ENCODE peak calls at places on chromosomes 13 and 19, in seven cellular contexts. N, F, V, K, Z, X and G are unnamed samples. For H3K4me1 and H3K9me3, the result is how much of the 10 kb centered on the place peaks cover.

GRCh38 chr13:95153647-95154405 is 147.4 kb downstream of the ABCC4 start:
- DNase-seq in N (no peak), V (no peak), Z (no peak), X (no peak), K (no peak), F (no peak), G (no peak)

GRCh38 chr13:39699274-39699673 is 43.8 kb downstream of the COG6 start:
- DNase-seq in N (no peak), F (no peak), X (no peak), K (no peak), V (no peak), Z (no peak), G (no peak)

GRCh38 chr13:106836186-106836802 is 268.4 kb upstream of the ARGLU1 start:
- DNase-seq in Z (no peak), K (no peak), F (no peak), V (no peak), X (no peak), N (no peak), G (no peak)

GRCh38 chr19:39768334-39768733 is 10.3 kb upstream of the LEUTX start:
- DNase-seq in V (no peak), N (no peak), X (no peak), F (no peak), Z (no peak), K (no peak), G (no peak)

GRCh38 chr13:25281193-25281936 is 5.9 kb downstream of the MTMR6 start:
- DNase-seq in F (no peak), K (no peak), X (no peak), V (no peak), N (no peak), Z (no peak), G (no peak)

GRCh38 chr19:18317998-18318800 is 4.7 kb downstream of the LSM4 start:
- DNase-seq in V (peak), F (peak), X (no peak), K (no peak), Z (no peak), N (peak), G (peak)

GRCh38 chr19:29844891-29845575 is 33.2 kb downstream of the CCNE1 start:
- DNase-seq in F (peak), V (peak), K (peak), Z (peak), N (peak), X (peak), G (peak)

GRCh38 chr13:76697277-76697676 is 188.9 kb downstream of the KCTD12 start:
- DNase-seq in V (no peak), Z (no peak), K (no peak), F (no peak), N (no peak), X (no peak), G (no peak)

GRCh38 chr19:19399733-19400438 is 5.6 kb upstream of the GATAD2A start:
- DNase-seq in K (no peak), Z (no peak), X (no peak), V (no peak), F (no peak), N (no peak), G (no peak)

GRCh38 chr19:27774337-27774736 is 1438.6 kb downstream of the UQCRFS1 start:
- DNase-seq in X (no peak), N (no peak), K (no peak), V (peak), Z (no peak), F (no peak), G (no peak)

DNA sequence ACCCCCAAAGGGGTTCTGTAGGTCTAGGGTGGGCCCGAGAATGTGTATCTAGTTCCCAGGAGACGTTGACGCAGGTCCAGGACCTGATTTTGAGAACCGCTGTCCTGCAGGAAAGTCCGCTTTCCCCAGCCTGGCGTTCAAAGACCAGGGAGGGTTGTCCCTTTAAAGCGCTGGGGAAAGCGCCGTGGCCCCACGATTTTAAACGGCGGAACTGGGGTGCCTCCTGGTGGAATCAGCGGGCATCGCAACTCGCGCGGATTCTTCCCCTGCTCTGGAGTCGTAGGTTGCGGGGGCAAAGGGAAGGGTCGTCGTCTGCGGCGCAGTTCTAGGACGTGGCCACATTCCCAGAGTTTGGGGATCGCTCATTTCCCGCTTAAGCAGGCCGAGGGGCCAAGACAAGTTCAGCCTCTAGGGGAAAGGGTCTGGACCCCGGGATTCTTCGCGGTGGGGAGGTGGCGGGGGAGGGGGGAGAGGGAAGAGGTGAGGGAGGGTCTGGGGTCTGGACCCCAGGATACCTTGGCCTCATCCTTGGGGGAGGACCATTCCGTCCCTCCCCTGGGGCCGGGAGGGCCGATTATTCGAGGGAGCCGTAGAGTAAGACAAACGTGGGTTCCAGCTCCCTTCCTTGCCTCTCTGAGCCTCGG is 7.7 kb downstream of the PNMA8B start:
- DNase-seq in Z (peak), V (peak), N (peak), F (peak), X (peak), K (peak), G (peak)
- H3K4me1 ChIP-seq in Z (under half), V (under half), N (under half), F (under half), X (under half), K (under half), G (under half)

DNA sequence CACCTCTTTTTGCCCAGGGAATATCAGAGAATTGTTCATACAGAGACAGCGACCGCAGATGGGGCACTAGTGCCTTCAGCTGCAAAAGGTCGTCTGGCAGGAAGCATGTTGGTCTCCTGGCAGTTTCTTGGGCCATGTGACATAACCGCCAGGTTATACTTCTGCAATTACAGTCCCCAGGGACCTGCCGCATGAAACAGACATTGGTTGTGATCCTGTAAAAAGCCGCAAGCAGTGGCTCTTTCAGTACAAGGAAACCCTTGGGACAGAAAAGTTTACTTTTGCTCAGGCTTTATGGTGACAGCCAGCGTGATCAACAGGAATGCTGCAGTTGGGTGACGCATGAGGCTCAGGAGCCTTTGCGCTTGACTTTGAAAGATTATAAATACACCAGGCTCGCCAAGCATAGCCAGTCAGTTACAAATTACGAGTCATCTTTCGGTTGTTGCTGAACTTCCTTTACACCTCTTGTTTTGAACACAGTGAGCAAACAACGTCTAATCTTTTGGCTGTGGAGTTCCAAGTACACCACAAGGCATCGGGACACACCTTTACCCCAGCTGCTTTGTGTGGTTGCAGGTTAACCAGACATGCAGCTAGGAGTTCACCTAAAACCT is 50.5 kb upstream of the UBE2L5 start:
- DNase-seq in F (peak), V (peak), Z (no peak), N (peak), K (no peak), X (no peak), G (peak)
- TF ChIP-seq EP300 in F (peak), V (no peak), Z (no peak), N (no peak), K (no peak), X (no peak), G (no peak)

DNA sequence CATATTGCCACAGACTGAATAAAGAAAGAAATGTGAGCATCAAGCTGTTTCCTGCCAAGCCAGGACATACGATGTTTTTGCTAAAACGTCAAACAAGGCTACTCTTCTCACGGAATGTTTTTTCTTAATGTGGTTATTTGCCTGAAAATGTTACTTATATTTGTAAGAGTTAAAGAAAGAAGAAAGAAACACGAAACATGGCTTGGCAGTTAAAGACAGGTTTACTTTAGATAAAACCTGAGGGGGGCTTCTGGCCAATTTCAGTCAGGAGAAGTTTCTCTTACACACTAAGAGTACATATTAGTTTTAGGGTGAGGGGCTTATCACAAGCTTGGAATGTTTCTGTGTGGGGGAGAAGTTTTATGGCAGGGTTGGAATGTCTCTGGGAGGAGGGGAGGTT is 4.4 kb upstream of the OR10H4 start:
- DNase-seq in X (no peak), F (no peak), K (no peak), V (no peak), Z (no peak), N (no peak), G (no peak)
- H3K9me3 ChIP-seq in X (under half), F (under half), K (under half), V (under half), Z (under half), N (under half), G (under half)

GRCh38 chr13:110371550-110372465 is 64.7 kb downstream of the COL4A2 start:
- DNase-seq in V (no peak), Z (no peak), F (no peak), K (no peak), X (no peak), N (no peak), G (no peak)

GRCh38 chr13:110373617-110374016 is 66.5 kb downstream of the COL4A2 start:
- DNase-seq in X (no peak), N (no peak), F (no peak), Z (no peak), V (no peak), K (no peak), G (no peak)

GRCh38 chr13:110374644-110375370 is 67.7 kb downstream of the COL4A2 start:
- DNase-seq in N (no peak), V (no peak), X (no peak), Z (no peak), K (no peak), F (no peak), G (no peak)

GRCh38 chr13:110369400-110369799 is 62.3 kb downstream of the COL4A2 start:
- DNase-seq in X (no peak), F (no peak), V (no peak), K (no peak), Z (no peak), N (no peak), G (no peak)

DNA sequence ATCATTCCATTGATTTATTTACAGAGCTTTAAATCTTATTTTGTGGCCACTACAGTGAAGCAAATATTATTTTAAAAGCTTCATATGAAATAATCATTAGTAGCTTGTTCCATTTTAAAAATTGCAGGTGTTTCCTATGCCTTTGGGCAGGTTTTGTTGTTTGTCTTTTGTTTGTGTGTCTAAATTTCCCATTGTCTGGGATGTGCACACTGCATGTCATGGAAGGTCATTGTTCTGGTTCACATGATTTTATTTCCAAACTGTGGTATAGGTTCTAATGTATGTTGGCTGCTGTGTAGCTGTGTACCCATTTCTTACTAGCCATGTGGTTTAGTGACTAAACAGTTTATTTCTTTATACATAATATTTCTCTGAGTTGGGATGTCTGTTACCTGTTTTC is 65.6 kb downstream of the COL4A2 start:
- DNase-seq in K (no peak), F (no peak), N (no peak), V (no peak), Z (no peak), X (no peak), G (no peak)
- H3K4me1 ChIP-seq in K (under half), F (under half), N (under half), V (under half), Z (half or more), X (half or more), G (under half)

GRCh38 chr19:51607920-51608562 is 22.2 kb downstream of the SIGLEC5 start:
- DNase-seq in Z (peak), V (peak), X (no peak), K (peak), F (peak), N (peak), G (peak)

GRCh38 chr19:51602189-51602854 is 27.9 kb downstream of the SIGLEC5 start:
- DNase-seq in X (no peak), K (no peak), Z (peak), N (no peak), V (no peak), F (peak), G (no peak)

GRCh38 chr19:51610576-51610975 is 19.6 kb downstream of the SIGLEC5 start:
- DNase-seq in N (no peak), F (no peak), X (no peak), Z (no peak), V (no peak), K (no peak), G (no peak)

DNA sequence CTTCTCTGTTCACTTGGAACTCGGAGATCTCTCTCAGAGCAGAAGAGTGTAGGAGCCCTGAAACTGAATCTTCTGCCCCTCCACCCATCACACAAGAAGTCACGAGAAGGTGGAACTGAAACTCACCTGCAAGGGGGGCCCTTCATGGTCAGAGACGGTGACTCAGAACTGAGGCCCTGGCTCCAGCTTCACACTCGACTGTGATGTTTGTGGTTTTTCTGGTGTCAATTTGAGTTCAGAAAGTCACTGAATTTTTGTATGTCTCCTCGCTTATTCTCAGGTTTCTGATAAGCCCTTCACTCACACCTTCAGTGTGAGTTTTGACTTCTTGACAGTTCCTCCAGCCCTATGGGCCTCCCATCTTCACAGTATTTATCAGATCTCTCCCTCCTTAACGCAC is 23.1 kb downstream of the SIGLEC5 start:
- DNase-seq in X (no peak), K (no peak), V (no peak), N (no peak), Z (peak), F (peak), G (no peak)
- TF ChIP-seq EP300 in X (no peak), K (no peak), V (no peak), N (no peak), Z (no peak), F (no peak), G (no peak)